ENCODE peak calls at places on chromosome 13, in four cellular contexts. A is K562, Y is SK-N-SH, O is HepG2. I is an unnamed sample.

GRCh38 chr13:60931858-60932546 is 483.6 kb downstream of the PCDH20 start:
- DNase-seq in A (no peak), Y (no peak), O (peak), I (no peak)

GRCh38 chr13:111116830-111117229 is 1.7 kb downstream of the ARHGEF7 start:
- DNase-seq in A (no peak), Y (no peak), O (no peak), I (no peak)

GRCh38 chr13:33644607-33645543 is 173.1 kb upstream of the RFC3 start:
- DNase-seq in A (no peak), Y (no peak), O (no peak), I (no peak)

GRCh38 chr13:20847298-20847697 is 55.2 kb downstream of the XPO4 start:
- DNase-seq in A (peak), Y (no peak), O (no peak), I (no peak)

GRCh38 chr13:70812481-70812880 is 704.2 kb upstream of the KLHL1 start:
- DNase-seq in A (no peak), Y (no peak), O (no peak), I (no peak)

GRCh38 chr13:112693831-112694497 is 4.1 kb downstream of the ATP11A start:
- DNase-seq in A (no peak), Y (no peak), O (no peak), I (no peak)

GRCh38 chr13:85373322-85373721 is 425.9 kb downstream of the SLITRK6 start:
- DNase-seq in A (no peak), Y (no peak), O (peak), I (no peak)

GRCh38 chr13:95100525-95101121 is 200.6 kb downstream of the ABCC4 start:
- DNase-seq in A (no peak), Y (no peak), O (peak), I (no peak)

GRCh38 chr13:98144501-98145350 is 1.8 kb downstream of the FARP1 start:
- DNase-seq in A (no peak), Y (peak), O (peak), I (peak)

GRCh38 chr13:90776349-90776748 is 571.1 kb upstream of the MIR17HG start:
- DNase-seq in A (no peak), Y (no peak), O (no peak), I (no peak)

GRCh38 chr13:49608932-49609331 is 19.4 kb upstream of the ARL11 start:
- DNase-seq in A (no peak), Y (no peak), O (no peak), I (no peak)
- TF ChIP-seq ZBTB33 in A (no peak), Y (no peak), O (no peak), I (no peak)

GRCh38 chr13:103349664-103350063 is 283.4 kb upstream of the SLC10A2 start:
- DNase-seq in A (no peak), Y (peak), O (no peak), I (no peak)
- TF ChIP-seq ELF1 in A (no peak), Y (no peak), O (no peak), I (no peak)

GRCh38 chr13:48402325-48402962 is 10.5 kb downstream of the LPAR6 start:
- DNase-seq in A (no peak), Y (no peak), O (no peak), I (no peak)

GRCh38 chr13:48398450-48399095 is 14.3 kb downstream of the LPAR6 start:
- DNase-seq in A (no peak), Y (no peak), O (no peak), I (no peak)

GRCh38 chr13:48400090-48400694 is 12.7 kb downstream of the LPAR6 start:
- DNase-seq in A (no peak), Y (no peak), O (peak), I (no peak)

GRCh38 chr13:48401480-48401879 is 11.4 kb downstream of the LPAR6 start:
- DNase-seq in A (no peak), Y (no peak), O (no peak), I (no peak)

DNA sequence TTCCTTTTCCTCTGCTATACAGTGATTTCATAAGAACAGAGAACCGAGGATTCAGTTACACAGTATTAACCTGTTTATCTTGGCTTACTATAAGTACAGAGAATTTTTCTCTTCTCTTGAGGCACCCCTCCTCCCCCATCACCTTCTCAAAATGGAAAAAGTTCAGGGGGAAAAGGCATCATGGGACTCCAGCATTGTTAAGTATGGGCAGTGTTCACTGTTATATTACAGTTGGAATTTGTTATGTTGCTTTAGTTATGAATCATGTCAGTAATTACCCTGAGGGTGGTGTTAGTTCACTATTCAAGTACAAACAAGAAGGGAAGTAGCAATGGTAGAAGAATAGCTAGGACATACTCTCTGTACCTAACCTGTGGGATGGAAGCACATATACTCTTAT is 12.1 kb downstream of the LPAR6 start:
- DNase-seq in A (no peak), Y (no peak), O (no peak), I (no peak)
- TF ChIP-seq CTCF in A (no peak), Y (no peak), O (no peak), I (no peak)

GRCh38 chr13:76326343-76326742 is 559.9 kb downstream of the KCTD12 start:
- DNase-seq in A (no peak), Y (no peak), O (no peak), I (no peak)
- TF ChIP-seq ZBTB33 in A (no peak), Y (no peak), O (no peak), I (no peak)

DNA sequence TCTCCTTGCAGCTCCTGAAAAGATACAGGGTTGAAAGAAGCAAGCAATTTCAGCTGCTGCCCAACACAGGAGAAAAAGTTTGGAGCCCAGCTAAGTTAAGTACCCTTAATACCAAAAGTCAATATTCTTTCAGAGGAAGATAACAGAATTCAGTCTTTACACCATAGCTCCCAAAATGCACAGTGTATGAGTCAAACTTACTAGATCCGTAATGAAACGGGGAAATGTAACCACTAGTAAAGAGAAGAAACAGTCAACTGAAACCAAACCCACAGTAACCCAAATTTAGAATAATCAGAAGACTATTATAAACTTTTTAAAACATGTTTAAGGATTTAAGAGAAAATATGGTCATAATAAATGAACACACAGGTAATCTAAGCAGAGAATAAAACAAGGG is 45.2 kb downstream of the SUCLA2 start:
- DNase-seq in A (no peak), Y (no peak), O (no peak), I (no peak)
- TF ChIP-seq ELF1 in A (no peak), Y (no peak), O (no peak), I (no peak)

DNA sequence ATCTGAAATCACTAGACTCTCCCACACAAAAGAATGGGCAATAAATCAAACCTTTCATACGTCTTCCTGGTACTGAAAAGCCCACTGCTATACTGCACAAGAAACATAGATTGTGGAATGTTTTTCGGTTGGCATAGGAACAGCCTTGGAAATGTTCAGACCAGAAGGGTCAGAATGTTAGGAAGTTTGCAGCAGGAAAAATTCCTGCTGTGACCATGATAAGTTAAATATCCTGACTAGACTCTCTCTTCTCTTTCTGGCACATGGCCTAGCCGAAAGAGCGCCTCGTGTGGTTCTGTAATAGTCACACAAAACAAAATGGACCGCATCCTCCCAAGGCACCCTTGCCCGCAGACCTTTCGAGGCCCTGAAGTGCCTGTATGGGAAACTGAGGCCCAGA is 427.2 kb downstream of the COG6 start:
- DNase-seq in A (no peak), Y (no peak), O (peak), I (no peak)
- TF ChIP-seq CTCF in A (no peak), Y (no peak), O (no peak), I (peak)

I was measured in HCT116.